ENCODE peak calls at places on chromosomes 2 and 18, in five cellular contexts. One of them, this sample, is unnamed.

GRCh38 chr18:7633171-7633570 is 66.1 kb downstream of the PTPRM start:
- DNase-seq in EL: no peak
- DNase-seq in AG20443: peak; percentile 27
- DNase-seq in activated CD8-positive, alpha-beta memory T cell treated with anti-CD3 and anti-CD28 coated beads, Interleukin-2, amount 50 U/mL, for 48 hours: no peak
- DNase-seq in AG08395: peak; percentile 23
- DNase-seq in this sample: peak; percentile 45

GRCh38 chr18:5895886-5896740 is 791 bp upstream of the TMEM200C start:
- DNase-seq in EL: no peak
- DNase-seq in AG20443: peak; percentile 36
- DNase-seq in activated CD8-positive, alpha-beta memory T cell treated with anti-CD3 and anti-CD28 coated beads, Interleukin-2, amount 50 U/mL, for 48 hours: peak; percentile 50
- DNase-seq in AG08395: no peak
- DNase-seq in this sample: no peak

GRCh38 chr2:11365096-11365856 is 20.8 kb upstream of the ROCK2 start:
- DNase-seq in EL: no peak
- DNase-seq in AG20443: no peak
- DNase-seq in activated CD8-positive, alpha-beta memory T cell treated with anti-CD3 and anti-CD28 coated beads, Interleukin-2, amount 50 U/mL, for 48 hours: no peak
- DNase-seq in AG08395: no peak
- DNase-seq in this sample: no peak

GRCh38 chr2:156319811-156320490 is 12.6 kb downstream of the NR4A2 start:
- DNase-seq in EL: peak; percentile 64
- DNase-seq in AG20443: peak; percentile 74
- DNase-seq in activated CD8-positive, alpha-beta memory T cell treated with anti-CD3 and anti-CD28 coated beads, Interleukin-2, amount 50 U/mL, for 48 hours: no peak
- DNase-seq in AG08395: peak; percentile 36
- DNase-seq in this sample: no peak

GRCh38 chr2:132404056-132404455 is 12.5 kb upstream of the GPR39 start:
- DNase-seq in EL: no peak
- DNase-seq in AG20443: peak; percentile 27
- DNase-seq in activated CD8-positive, alpha-beta memory T cell treated with anti-CD3 and anti-CD28 coated beads, Interleukin-2, amount 50 U/mL, for 48 hours: no peak
- DNase-seq in AG08395: no peak
- DNase-seq in this sample: no peak

GRCh38 chr2:14944562-14945346 is 312.2 kb downstream of the LRATD1 start:
- DNase-seq in EL: peak; percentile 31
- DNase-seq in AG20443: peak; percentile 12
- DNase-seq in activated CD8-positive, alpha-beta memory T cell treated with anti-CD3 and anti-CD28 coated beads, Interleukin-2, amount 50 U/mL, for 48 hours: no peak
- DNase-seq in AG08395: peak; percentile 21
- DNase-seq in this sample: peak; percentile 13

GRCh38 chr18:49767111-49768050 is 46.0 kb downstream of the ACAA2 start:
- DNase-seq in EL: no peak
- DNase-seq in AG20443: no peak
- DNase-seq in activated CD8-positive, alpha-beta memory T cell treated with anti-CD3 and anti-CD28 coated beads, Interleukin-2, amount 50 U/mL, for 48 hours: no peak
- DNase-seq in AG08395: no peak
- DNase-seq in this sample: no peak

GRCh38 chr18:35303610-35304009 is 13.6 kb upstream of the ZSCAN30 start:
- DNase-seq in EL: no peak
- DNase-seq in AG20443: no peak
- DNase-seq in activated CD8-positive, alpha-beta memory T cell treated with anti-CD3 and anti-CD28 coated beads, Interleukin-2, amount 50 U/mL, for 48 hours: no peak
- DNase-seq in AG08395: no peak
- DNase-seq in this sample: no peak

GRCh38 chr2:166127217-166128155 is at the start of gene SCN1A:
- DNase-seq in EL: peak; percentile 32
- DNase-seq in AG20443: peak; percentile 29
- DNase-seq in activated CD8-positive, alpha-beta memory T cell treated with anti-CD3 and anti-CD28 coated beads, Interleukin-2, amount 50 U/mL, for 48 hours: no peak
- DNase-seq in AG08395: peak; percentile 34
- DNase-seq in this sample: peak; percentile 60

GRCh38 chr2:98445167-98445522 is 487 bp downstream of the INPP4A start:
- DNase-seq in EL: peak; percentile 23
- DNase-seq in AG20443: peak; percentile 72
- DNase-seq in activated CD8-positive, alpha-beta memory T cell treated with anti-CD3 and anti-CD28 coated beads, Interleukin-2, amount 50 U/mL, for 48 hours: peak; percentile 67
- DNase-seq in AG08395: peak; percentile 53
- DNase-seq in this sample: no peak

GRCh38 chr2:34652636-34653035 is 1053.5 kb upstream of the FAM98A start:
- DNase-seq in EL: peak; percentile 3
- DNase-seq in AG20443: no peak
- DNase-seq in activated CD8-positive, alpha-beta memory T cell treated with anti-CD3 and anti-CD28 coated beads, Interleukin-2, amount 50 U/mL, for 48 hours: no peak
- DNase-seq in AG08395: no peak
- DNase-seq in this sample: no peak

GRCh38 chr2:197960765-197961164 is 156.4 kb downstream of the PLCL1 start:
- DNase-seq in EL: no peak
- DNase-seq in AG20443: no peak
- DNase-seq in activated CD8-positive, alpha-beta memory T cell treated with anti-CD3 and anti-CD28 coated beads, Interleukin-2, amount 50 U/mL, for 48 hours: no peak
- DNase-seq in AG08395: no peak
- DNase-seq in this sample: no peak

GRCh38 chr2:221075203-221075602 is 496.9 kb downstream of the EPHA4 start:
- DNase-seq in EL: peak; percentile 94
- DNase-seq in AG20443: peak; percentile 54
- DNase-seq in activated CD8-positive, alpha-beta memory T cell treated with anti-CD3 and anti-CD28 coated beads, Interleukin-2, amount 50 U/mL, for 48 hours: no peak
- DNase-seq in AG08395: peak; percentile 41
- DNase-seq in this sample: peak; percentile 59

GRCh38 chr18:77870238-77870637 is 620.6 kb downstream of the GALR1 start:
- DNase-seq in EL: no peak
- DNase-seq in AG20443: no peak
- DNase-seq in activated CD8-positive, alpha-beta memory T cell treated with anti-CD3 and anti-CD28 coated beads, Interleukin-2, amount 50 U/mL, for 48 hours: no peak
- DNase-seq in AG08395: no peak
- DNase-seq in this sample: no peak

GRCh38 chr2:211611061-211611518 is 927.5 kb downstream of the ERBB4 start:
- DNase-seq in EL: peak; percentile 2
- DNase-seq in AG20443: peak; percentile 12
- DNase-seq in activated CD8-positive, alpha-beta memory T cell treated with anti-CD3 and anti-CD28 coated beads, Interleukin-2, amount 50 U/mL, for 48 hours: no peak
- DNase-seq in AG08395: no peak
- DNase-seq in this sample: no peak

GRCh38 chr18:23226930-23227728 is 91.8 kb downstream of the CABLES1 start:
- DNase-seq in EL: peak; percentile 78
- DNase-seq in AG20443: peak; percentile 57
- DNase-seq in activated CD8-positive, alpha-beta memory T cell treated with anti-CD3 and anti-CD28 coated beads, Interleukin-2, amount 50 U/mL, for 48 hours: no peak
- DNase-seq in AG08395: peak; percentile 62
- DNase-seq in this sample: peak; percentile 86

GRCh38 chr2:38474058-38474457 is 97.0 kb upstream of the ATL2 start:
- DNase-seq in EL: peak; percentile 6
- DNase-seq in AG20443: no peak
- DNase-seq in activated CD8-positive, alpha-beta memory T cell treated with anti-CD3 and anti-CD28 coated beads, Interleukin-2, amount 50 U/mL, for 48 hours: no peak
- DNase-seq in AG08395: no peak
- DNase-seq in this sample: no peak

GRCh38 chr2:171386627-171387026 is 47.2 kb downstream of the METTL8 start:
- DNase-seq in EL: no peak
- DNase-seq in AG20443: no peak
- DNase-seq in activated CD8-positive, alpha-beta memory T cell treated with anti-CD3 and anti-CD28 coated beads, Interleukin-2, amount 50 U/mL, for 48 hours: no peak
- DNase-seq in AG08395: no peak
- DNase-seq in this sample: no peak

GRCh38 chr2:120568089-120568974 is 167.3 kb upstream of the GLI2 start:
- DNase-seq in EL: no peak
- DNase-seq in AG20443: no peak
- DNase-seq in activated CD8-positive, alpha-beta memory T cell treated with anti-CD3 and anti-CD28 coated beads, Interleukin-2, amount 50 U/mL, for 48 hours: no peak
- DNase-seq in AG08395: no peak
- DNase-seq in this sample: peak; percentile 13

GRCh38 chr2:100192825-100193224 is 50.4 kb upstream of the AFF3 start:
- DNase-seq in EL: no peak
- DNase-seq in AG20443: no peak
- DNase-seq in activated CD8-positive, alpha-beta memory T cell treated with anti-CD3 and anti-CD28 coated beads, Interleukin-2, amount 50 U/mL, for 48 hours: no peak
- DNase-seq in AG08395: no peak
- DNase-seq in this sample: no peak

GRCh38 chr18:13451661-13452447 is 233.3 kb downstream of the LDLRAD4 start:
- DNase-seq in EL: no peak
- DNase-seq in AG20443: no peak
- DNase-seq in activated CD8-positive, alpha-beta memory T cell treated with anti-CD3 and anti-CD28 coated beads, Interleukin-2, amount 50 U/mL, for 48 hours: peak; percentile 37
- DNase-seq in AG08395: no peak
- DNase-seq in this sample: no peak

GRCh38 chr2:232924433-232924832 is 54.4 kb downstream of the SNORC start:
- DNase-seq in EL: no peak
- DNase-seq in AG20443: no peak
- DNase-seq in activated CD8-positive, alpha-beta memory T cell treated with anti-CD3 and anti-CD28 coated beads, Interleukin-2, amount 50 U/mL, for 48 hours: no peak
- DNase-seq in AG08395: no peak
- DNase-seq in this sample: no peak

GRCh38 chr18:12015697-12016062 is 34.4 kb downstream of the IMPA2 start:
- DNase-seq in EL: peak; percentile 29
- DNase-seq in AG20443: peak; percentile 27
- DNase-seq in activated CD8-positive, alpha-beta memory T cell treated with anti-CD3 and anti-CD28 coated beads, Interleukin-2, amount 50 U/mL, for 48 hours: no peak
- DNase-seq in AG08395: peak; percentile 74
- DNase-seq in this sample: peak; percentile 96

GRCh38 chr2:157620956-157621355 is 7.7 kb downstream of the ACVR1C start:
- DNase-seq in EL: peak; percentile 24
- DNase-seq in AG20443: peak; percentile 22
- DNase-seq in activated CD8-positive, alpha-beta memory T cell treated with anti-CD3 and anti-CD28 coated beads, Interleukin-2, amount 50 U/mL, for 48 hours: no peak
- DNase-seq in AG08395: peak; percentile 12
- DNase-seq in this sample: peak; percentile 25

GRCh38 chr2:36404312-36404711 is 48.7 kb downstream of the CRIM1 start:
- DNase-seq in EL: peak; percentile 70
- DNase-seq in AG20443: no peak
- DNase-seq in activated CD8-positive, alpha-beta memory T cell treated with anti-CD3 and anti-CD28 coated beads, Interleukin-2, amount 50 U/mL, for 48 hours: no peak
- DNase-seq in AG08395: no peak
- DNase-seq in this sample: peak; percentile 91

This sample was measured in renal cortical epithelial cell.